ENCODE peak calls at places on chromosomes 11 and 22, in five cellular contexts. Y is dorsolateral prefrontal cortex, I is IMR-90, K is fibroblast of lung, A is adrenal gland. E is an unnamed sample.
A peak's percentile ranks its signal among the peaks of the same experiment; 100 is the strongest.

GRCh38 chr22:35561796-35562526 is 21.3 kb downstream of the RASD2 start:
- DNase-seq in Y (no peak), I (peak; percentile 84), K (peak; percentile 47), A (no peak), E (no peak)

GRCh38 chr11:62119569-62119968 is 4.2 kb upstream of the INCENP start:
- DNase-seq in Y (no peak), I (no peak), K (no peak), A (no peak), E (no peak)

GRCh38 chr11:4038973-4039372 is 55.6 kb upstream of the RRM1 start:
- DNase-seq in Y (no peak), I (peak; percentile 71), K (no peak), A (peak; percentile 29), E (no peak)

GRCh38 chr11:124891390-124891861 is 6.2 kb downstream of the ROBO4 start:
- DNase-seq in Y (no peak), I (no peak), K (no peak), A (no peak), E (no peak)

GRCh38 chr11:61023086-61024035 is 51.9 kb downstream of the CD6 start:
- DNase-seq in Y (no peak), I (no peak), K (no peak), A (no peak), E (no peak)

GRCh38 chr22:46942816-46943783 is 180.7 kb downstream of the TBC1D22A start:
- DNase-seq in Y (no peak), I (no peak), K (no peak), A (peak; percentile 45), E (no peak)

GRCh38 chr11:15969281-15969680 is 387.1 kb downstream of the SOX6 start:
- DNase-seq in Y (peak; percentile 64), I (peak; percentile 93), K (peak; percentile 92), A (peak; percentile 71), E (peak; percentile 7)

GRCh38 chr11:17764446-17765218 is 30.1 kb downstream of the KCNC1 start:
- DNase-seq in Y (no peak), I (no peak), K (no peak), A (no peak), E (no peak)

GRCh38 chr11:66580803-66581202 is 12.1 kb downstream of the CCDC87 start:
- DNase-seq in Y (no peak), I (peak; percentile 34), K (no peak), A (no peak), E (no peak)

GRCh38 chr11:73972620-73973449 is 9.8 kb downstream of the UCP2 start:
- DNase-seq in Y (peak; percentile 19), I (no peak), K (no peak), A (no peak), E (no peak)

GRCh38 chr11:287821-288327 is 1.1 kb upstream of the PGGHG start:
- DNase-seq in Y (peak; percentile 41), I (no peak), K (no peak), A (no peak), E (no peak)

GRCh38 chr11:3091846-3092602 is 34.8 kb upstream of the CARS1 start:
- DNase-seq in Y (peak; percentile 75), I (peak; percentile 44), K (peak; percentile 49), A (peak; percentile 70), E (peak; percentile 74)

GRCh38 chr11:78567209-78567608 is 7.5 kb downstream of the NARS2 start:
- DNase-seq in Y (no peak), I (peak; percentile 53), K (no peak), A (no peak), E (no peak)

GRCh38 chr11:112555491-112556364 is 295.1 kb upstream of the PLET1 start:
- DNase-seq in Y (peak; percentile 62), I (peak; percentile 35), K (peak; percentile 33), A (peak; percentile 54), E (peak; percentile 30)

GRCh38 chr22:42969348-42969975 is 45.5 kb downstream of the PACSIN2 start:
- DNase-seq in Y (no peak), I (peak; percentile 86), K (peak; percentile 42), A (no peak), E (no peak)

GRCh38 chr22:41898645-41899044 is 16.2 kb downstream of the SHISA8 start:
- DNase-seq in Y (no peak), I (no peak), K (no peak), A (no peak), E (no peak)

GRCh38 chr22:44366372-44367310 is 53.9 kb upstream of the SHISAL1 start:
- DNase-seq in Y (peak; percentile 12), I (peak; percentile 20), K (peak; percentile 10), A (peak; percentile 30), E (no peak)

GRCh38 chr11:68998390-68998911 is 14.6 kb downstream of the MRGPRF start:
- DNase-seq in Y (peak; percentile 32), I (peak; percentile 12), K (peak; percentile 69), A (peak; percentile 16), E (no peak)

GRCh38 chr22:37063436-37064420 is 12.2 kb downstream of the KCTD17 start:
- DNase-seq in Y (no peak), I (no peak), K (no peak), A (no peak), E (no peak)

GRCh38 chr22:45248832-45249561 is 8.3 kb upstream of the KIAA0930 start:
- DNase-seq in Y (no peak), I (no peak), K (no peak), A (no peak), E (peak; percentile 60)

GRCh38 chr22:36366291-36366708 is 21.5 kb downstream of the MYH9 start:
- DNase-seq in Y (no peak), I (peak; percentile 68), K (peak; percentile 75), A (no peak), E (no peak)

GRCh38 chr22:46088541-46089311 is 61.6 kb upstream of the PPARA start:
- DNase-seq in Y (no peak), I (peak; percentile 64), K (peak; percentile 72), A (peak; percentile 66), E (no peak)

GRCh38 chr22:39496131-39496838 is 5.8 kb upstream of the MIEF1 start:
- DNase-seq in Y (peak; percentile 90), I (peak; percentile 57), K (peak; percentile 60), A (peak; percentile 91), E (no peak)

GRCh38 chr22:43014062-43014875 is 680 bp downstream of the PACSIN2 start:
- DNase-seq in Y (no peak), I (no peak), K (no peak), A (peak; percentile 58), E (peak; percentile 66)

DNA sequence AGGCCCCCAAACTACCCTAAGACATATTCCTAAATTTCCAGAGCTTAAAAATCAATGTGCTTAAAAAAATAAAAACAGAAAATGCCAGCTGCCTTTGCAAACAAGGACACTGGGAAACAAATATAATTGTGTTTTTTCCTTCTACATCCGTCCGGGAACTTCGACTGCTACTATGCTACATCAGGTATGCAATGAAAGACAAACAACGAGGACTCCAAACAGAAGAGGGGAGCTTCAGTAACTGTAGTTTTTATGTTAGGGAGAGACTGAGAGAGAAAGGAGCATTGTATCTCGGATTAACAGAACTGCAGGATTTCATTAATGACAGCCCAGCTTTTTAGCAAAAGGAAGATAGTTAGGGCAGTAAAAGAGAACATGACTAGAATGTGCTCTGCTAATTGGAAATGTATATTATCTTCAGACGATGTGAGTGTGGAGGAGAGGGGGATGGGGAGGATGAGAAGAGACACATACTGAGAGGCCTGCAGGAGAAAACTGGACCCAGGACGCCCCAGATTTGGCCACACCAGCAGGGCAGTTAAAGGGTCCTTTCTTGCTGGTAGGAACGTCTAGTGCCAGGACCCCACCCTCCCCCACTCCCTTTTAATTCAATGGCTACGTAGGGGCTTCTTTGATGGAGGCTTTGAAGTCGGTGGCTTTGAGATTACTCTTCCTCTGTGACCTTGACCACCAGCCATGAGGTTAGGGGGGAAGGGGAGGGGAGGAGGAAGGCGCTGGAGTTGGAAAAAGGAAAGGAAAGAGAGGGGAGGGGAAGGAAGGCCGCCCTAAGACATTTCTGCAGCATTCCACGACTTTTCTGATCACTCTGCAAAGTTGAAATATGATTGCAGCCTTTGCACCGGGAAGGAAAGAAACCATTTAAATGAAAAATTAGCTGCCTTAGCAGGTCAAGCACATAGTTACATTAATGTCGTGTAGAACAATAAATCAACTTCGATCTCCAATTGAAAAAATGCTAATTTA is 187.1 kb downstream of the BLID start:
- DNase-seq in Y (no peak), I (no peak), K (no peak), A (no peak), E (no peak)
- H3K4me3 ChIP-seq in Y (peak overlapping the region; percentile 61), I (no peak overlapping the region), K (peak overlapping the region; percentile 17), A (peak overlapping the region; percentile 53), E (no peak overlapping the region)

DNA sequence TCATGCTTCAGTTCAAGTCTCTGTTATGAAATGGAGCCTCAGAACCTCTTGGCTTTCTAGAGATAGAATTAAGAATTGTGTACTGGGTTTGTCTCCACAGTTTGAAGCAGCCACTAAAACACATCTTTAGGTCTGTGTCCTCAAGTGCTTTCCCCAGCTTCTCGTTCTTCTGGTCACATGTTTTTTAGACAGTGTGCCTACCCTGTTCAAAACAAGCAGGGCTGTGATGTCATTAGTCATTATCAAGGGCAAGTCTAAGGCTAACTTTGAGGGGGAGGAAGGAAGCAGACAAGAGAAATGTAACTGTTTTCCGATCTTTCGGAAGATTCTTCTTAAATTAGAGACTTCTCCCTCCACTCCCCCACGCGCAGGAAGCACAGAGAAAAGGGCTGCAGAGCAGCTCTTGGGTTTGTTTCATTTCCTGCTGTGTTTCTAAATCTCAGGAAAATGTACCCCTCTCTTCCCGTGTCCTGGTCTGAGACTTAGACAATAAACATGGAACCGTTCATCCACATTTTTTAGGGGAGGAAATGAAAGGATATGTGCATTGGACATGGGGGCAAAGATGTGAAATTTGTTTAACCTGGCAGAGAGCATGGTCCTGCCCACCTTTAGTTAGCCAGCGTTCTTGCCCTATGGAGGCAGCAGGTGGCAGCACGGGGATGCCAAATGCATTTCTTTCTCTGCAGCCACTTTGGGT is 3.1 kb downstream of the AKIP1 start:
- DNase-seq in Y (peak; percentile 54), I (peak; percentile 39), K (peak; percentile 43), A (peak; percentile 47), E (no peak)
- TF ChIP-seq CTCF in Y (peak; percentile 61), I (peak; percentile 75), K (peak; percentile 77), A (peak; percentile 68), E (peak; percentile 84)

DNA sequence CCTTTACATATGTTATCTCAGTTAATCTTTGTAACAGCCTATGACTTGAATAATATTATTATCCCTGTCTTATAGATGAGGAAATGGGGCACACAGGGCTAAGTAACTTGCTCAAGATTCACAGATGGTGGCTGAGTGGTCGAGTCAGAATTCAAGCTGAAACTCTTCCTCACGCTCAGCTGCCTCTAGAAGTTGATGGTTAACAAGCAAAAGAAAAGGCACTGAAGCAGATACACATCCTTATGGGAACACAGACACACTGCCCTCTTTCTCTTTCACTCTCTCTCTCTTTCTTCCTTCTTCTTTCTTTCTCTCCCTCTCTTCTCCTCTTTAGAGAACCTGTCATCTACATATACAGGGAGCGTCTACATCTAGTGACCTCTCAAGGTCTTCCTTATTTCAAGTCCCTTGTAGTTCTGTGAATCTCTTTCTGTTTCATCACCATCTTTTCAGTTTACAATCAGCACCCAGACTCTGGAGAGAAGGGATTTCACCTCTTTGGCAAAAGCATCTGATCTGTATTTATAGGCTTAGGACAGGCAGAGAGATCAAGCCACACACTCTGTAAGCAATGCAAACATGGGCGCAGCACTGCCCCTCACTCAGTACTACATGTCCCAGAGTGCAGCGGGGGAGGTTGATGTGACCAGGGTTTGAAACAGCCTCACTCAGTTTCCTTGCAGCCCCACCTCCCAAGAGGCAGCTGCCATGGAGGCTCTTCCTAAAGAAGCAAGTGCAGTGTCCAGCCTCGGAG is 75.7 kb downstream of the GRAMD1B start:
- DNase-seq in Y (no peak), I (no peak), K (no peak), A (no peak), E (no peak)
- H3K4me3 ChIP-seq in Y (no peak overlapping the region), I (no peak overlapping the region), K (no peak overlapping the region), A (no peak overlapping the region), E (no peak overlapping the region)

DNA sequence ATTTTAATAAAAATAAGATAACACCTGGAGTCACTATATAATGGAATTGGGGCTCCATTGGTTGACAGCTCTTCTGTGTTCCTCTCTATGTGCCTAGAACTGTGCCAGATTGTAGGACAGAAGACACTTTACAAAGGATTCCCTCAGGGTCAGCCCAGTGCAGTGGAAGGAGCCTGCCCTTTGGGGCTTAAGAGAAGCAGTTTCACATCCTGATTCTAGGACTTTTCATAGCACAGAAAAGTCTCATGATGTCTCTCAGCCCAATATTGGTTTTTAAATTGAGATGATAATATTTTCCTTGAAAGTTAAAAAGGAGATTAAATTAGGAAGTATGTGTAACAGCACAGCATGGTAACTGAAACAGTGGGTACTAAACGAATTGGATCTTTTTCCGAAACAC is 7.1 kb downstream of the PLAAT4 start:
- DNase-seq in Y (no peak), I (no peak), K (no peak), A (no peak), E (no peak)
- TF ChIP-seq CTCF in Y (no peak), I (no peak), K (no peak), A (no peak), E (no peak)